ENCODE peak calls at places on chromosome 7, in six cellular contexts. J, Z, N, Y, F and V are unnamed samples.

GRCh38 chr7:105133986-105134655 is 120.1 kb downstream of the KMT2E start:
- DNase-seq in J (no peak), Z (no peak), N (no peak), Y (no peak), F (no peak), V (no peak)

GRCh38 chr7:139776486-139777303 is 1.1 kb downstream of the HIPK2 start:
- DNase-seq in J (peak), Z (peak), N (peak), Y (peak), F (no peak), V (peak)

GRCh38 chr7:148672041-148672440 is 26.7 kb upstream of the CUL1 start:
- DNase-seq in J (no peak), Z (no peak), N (no peak), Y (no peak), F (no peak), V (no peak)

GRCh38 chr7:5212633-5213285 is 22.7 kb downstream of the WIPI2 start:
- DNase-seq in J (no peak), Z (no peak), N (peak), Y (no peak), F (no peak), V (no peak)

GRCh38 chr7:30285067-30285530 is 702 bp downstream of the ZNRF2 start:
- DNase-seq in J (peak), Z (no peak), N (peak), Y (peak), F (peak), V (no peak)

GRCh38 chr7:131164025-131164899 is 163.4 kb upstream of the MKLN1 start:
- DNase-seq in J (no peak), Z (peak), N (no peak), Y (no peak), F (no peak), V (no peak)

GRCh38 chr7:13737563-13737962 is 251.9 kb downstream of the ETV1 start:
- DNase-seq in J (no peak), Z (no peak), N (no peak), Y (no peak), F (no peak), V (no peak)

GRCh38 chr7:39589323-39590111 is 23.3 kb downstream of the YAE1 start:
- DNase-seq in J (no peak), Z (peak), N (no peak), Y (no peak), F (peak), V (no peak)

GRCh38 chr7:76037310-76037709 is 10.5 kb downstream of the STYXL1 start:
- DNase-seq in J (no peak), Z (no peak), N (no peak), Y (peak), F (no peak), V (peak)

GRCh38 chr7:127177156-127177555 is 75.6 kb downstream of the GRM8 start:
- DNase-seq in J (no peak), Z (no peak), N (no peak), Y (no peak), F (no peak), V (no peak)

GRCh38 chr7:158812684-158813083 is 16.6 kb downstream of the ESYT2 start:
- DNase-seq in J (no peak), Z (no peak), N (no peak), Y (no peak), F (peak), V (no peak)

GRCh38 chr7:140084142-140084655 is 21.4 kb upstream of the PARP12 start:
- DNase-seq in J (no peak), Z (no peak), N (no peak), Y (no peak), F (no peak), V (no peak)

GRCh38 chr7:39971924-39972323 is 21.9 kb downstream of the CDK13 start:
- DNase-seq in J (no peak), Z (no peak), N (no peak), Y (no peak), F (no peak), V (no peak)

GRCh38 chr7:88357295-88357694 is 50.6 kb upstream of the STEAP4 start:
- DNase-seq in J (no peak), Z (no peak), N (peak), Y (no peak), F (no peak), V (no peak)

GRCh38 chr7:155411718-155412415 is 46.1 kb upstream of the EN2 start:
- DNase-seq in J (no peak), Z (no peak), N (no peak), Y (no peak), F (no peak), V (no peak)

GRCh38 chr7:102152672-102153585 is 133.7 kb upstream of the SH2B2 start:
- DNase-seq in J (no peak), Z (peak), N (peak), Y (peak), F (no peak), V (no peak)

GRCh38 chr7:132451161-132451560 is 125.1 kb downstream of the PLXNA4 start:
- DNase-seq in J (no peak), Z (no peak), N (no peak), Y (no peak), F (no peak), V (no peak)

GRCh38 chr7:46297515-46297914 is 376.4 kb upstream of the IGFBP3 start:
- DNase-seq in J (no peak), Z (no peak), N (no peak), Y (no peak), F (no peak), V (no peak)

GRCh38 chr7:143008007-143008901 is 18.7 kb downstream of the OR9A2 start:
- DNase-seq in J (peak), Z (peak), N (peak), Y (peak), F (peak), V (peak)